ENCODE peak calls at places on chromosomes 4 and X, in nine cellular contexts. One of them, this sample, is unnamed.

GRCh38 chr4:30719363-30720020 is 677 bp upstream of the PCDH7 start:
- DNase-seq in sigmoid colon: peak; percentile 86
- DNase-seq in suprapubic skin: no peak
- DNase-seq in tibial nerve: no peak
- DNase-seq in IMR-90: peak; percentile 68
- DNase-seq in right lobe of liver: peak; percentile 30
- DNase-seq in gastrocnemius medialis: no peak
- DNase-seq in Peyer's patch: peak; percentile 60
- DNase-seq in stomach: peak; percentile 52
- DNase-seq in this sample: peak; percentile 69

GRCh38 chr4:122537388-122538135 is 81.0 kb upstream of the IL2 start:
- DNase-seq in sigmoid colon: no peak
- DNase-seq in gastrocnemius medialis: no peak
- DNase-seq in tibial nerve: no peak
- DNase-seq in right lobe of liver: no peak
- DNase-seq in stomach: no peak
- DNase-seq in Peyer's patch: no peak
- DNase-seq in IMR-90: no peak
- DNase-seq in suprapubic skin: no peak
- DNase-seq in this sample: no peak

GRCh38 chrX:32447640-32448039 is 763.7 kb downstream of the DMD start:
- DNase-seq in sigmoid colon: no peak
- DNase-seq in gastrocnemius medialis: no peak
- DNase-seq in tibial nerve: no peak
- DNase-seq in suprapubic skin: no peak
- DNase-seq in IMR-90: no peak
- DNase-seq in stomach: no peak
- DNase-seq in Peyer's patch: no peak
- DNase-seq in right lobe of liver: no peak
- DNase-seq in this sample: no peak

GRCh38 chr4:40564004-40564403 is 65.7 kb downstream of the RBM47 start:
- DNase-seq in sigmoid colon: no peak
- DNase-seq in Peyer's patch: no peak
- DNase-seq in gastrocnemius medialis: no peak
- DNase-seq in right lobe of liver: no peak
- DNase-seq in stomach: no peak
- DNase-seq in suprapubic skin: no peak
- DNase-seq in IMR-90: no peak
- DNase-seq in tibial nerve: no peak
- DNase-seq in this sample: no peak

GRCh38 chrX:17542123-17542522 is 167.1 kb downstream of the NHS start:
- DNase-seq in IMR-90: no peak
- DNase-seq in stomach: peak; percentile 52
- DNase-seq in tibial nerve: no peak
- DNase-seq in Peyer's patch: no peak
- DNase-seq in gastrocnemius medialis: peak; percentile 14
- DNase-seq in suprapubic skin: no peak
- DNase-seq in right lobe of liver: no peak
- DNase-seq in sigmoid colon: peak; percentile 70
- DNase-seq in this sample: peak; percentile 27

GRCh38 chr4:184453402-184454160 is 20.8 kb downstream of the IRF2 start:
- DNase-seq in suprapubic skin: no peak
- DNase-seq in right lobe of liver: no peak
- DNase-seq in Peyer's patch: no peak
- DNase-seq in stomach: peak; percentile 49
- DNase-seq in IMR-90: peak; percentile 95
- DNase-seq in tibial nerve: peak; percentile 19
- DNase-seq in gastrocnemius medialis: peak; percentile 40
- DNase-seq in sigmoid colon: no peak
- DNase-seq in this sample: peak; percentile 27

GRCh38 chrX:13283968-13284914 is 35.6 kb downstream of the ATXN3L start:
- DNase-seq in Peyer's patch: no peak
- DNase-seq in tibial nerve: no peak
- DNase-seq in gastrocnemius medialis: no peak
- DNase-seq in sigmoid colon: no peak
- DNase-seq in stomach: no peak
- DNase-seq in IMR-90: peak; percentile 78
- DNase-seq in right lobe of liver: no peak
- DNase-seq in suprapubic skin: no peak
- DNase-seq in this sample: no peak

GRCh38 chrX:17046478-17047097 is 100.1 kb downstream of the REPS2 start:
- DNase-seq in stomach: peak; percentile 73
- DNase-seq in sigmoid colon: peak; percentile 75
- DNase-seq in tibial nerve: peak; percentile 77
- DNase-seq in right lobe of liver: peak; percentile 38
- DNase-seq in gastrocnemius medialis: peak; percentile 37
- DNase-seq in IMR-90: peak; percentile 67
- DNase-seq in Peyer's patch: no peak
- DNase-seq in suprapubic skin: peak; percentile 66
- DNase-seq in this sample: peak; percentile 58

GRCh38 chr4:107630185-107630705 is 89.8 kb downstream of the PAPSS1 start:
- DNase-seq in Peyer's patch: no peak
- DNase-seq in stomach: no peak
- DNase-seq in tibial nerve: no peak
- DNase-seq in sigmoid colon: no peak
- DNase-seq in gastrocnemius medialis: no peak
- DNase-seq in right lobe of liver: no peak
- DNase-seq in suprapubic skin: no peak
- DNase-seq in IMR-90: no peak
- DNase-seq in this sample: no peak

DNA sequence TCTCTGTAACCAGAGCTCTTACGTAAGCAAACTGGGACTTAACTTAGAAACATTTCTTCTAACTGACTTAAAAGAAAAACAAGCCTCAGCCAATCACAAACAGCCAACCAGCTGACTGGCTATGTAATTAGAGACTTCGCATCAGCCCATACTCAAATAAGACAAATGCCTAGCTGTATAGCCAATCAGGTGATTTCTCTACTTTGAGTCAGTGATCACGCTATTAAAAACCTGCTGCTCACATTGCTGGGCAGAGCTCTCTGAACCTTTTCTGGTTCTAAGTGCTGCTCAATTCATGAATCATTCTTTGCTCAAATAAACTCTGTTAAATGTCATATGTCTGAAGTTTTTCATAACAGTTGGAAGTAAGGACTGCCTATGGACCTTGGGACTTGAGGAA is 9.9 kb upstream of the SMIM10L2A start:
- DNase-seq in tibial nerve: no peak
- DNase-seq in gastrocnemius medialis: no peak
- DNase-seq in Peyer's patch: no peak
- DNase-seq in IMR-90: peak; percentile 59
- DNase-seq in suprapubic skin: no peak
- DNase-seq in stomach: no peak
- DNase-seq in sigmoid colon: no peak
- DNase-seq in right lobe of liver: no peak
- DNase-seq in this sample: no peak
- H3K36me3 ChIP-seq in tibial nerve: no peaks in the 10 kb centered on the region
- H3K36me3 ChIP-seq in gastrocnemius medialis: no peaks in the 10 kb centered on the region
- H3K36me3 ChIP-seq in Peyer's patch: no peaks in the 10 kb centered on the region
- H3K36me3 ChIP-seq in IMR-90: no peaks in the 10 kb centered on the region
- H3K36me3 ChIP-seq in suprapubic skin: no peaks in the 10 kb centered on the region
- H3K36me3 ChIP-seq in stomach: no peaks in the 10 kb centered on the region
- H3K36me3 ChIP-seq in sigmoid colon: no peaks in the 10 kb centered on the region
- H3K36me3 ChIP-seq in right lobe of liver: no peaks in the 10 kb centered on the region
- H3K36me3 ChIP-seq in this sample: no peaks in the 10 kb centered on the region

GRCh38 chr4:48777739-48778138 is 2.3 kb downstream of the FRYL start:
- DNase-seq in right lobe of liver: no peak
- DNase-seq in stomach: no peak
- DNase-seq in sigmoid colon: no peak
- DNase-seq in IMR-90: no peak
- DNase-seq in tibial nerve: no peak
- DNase-seq in gastrocnemius medialis: no peak
- DNase-seq in suprapubic skin: no peak
- DNase-seq in Peyer's patch: no peak
- DNase-seq in this sample: no peak

GRCh38 chr4:48778431-48779094 is 1.5 kb downstream of the FRYL start:
- DNase-seq in Peyer's patch: no peak
- DNase-seq in sigmoid colon: no peak
- DNase-seq in tibial nerve: no peak
- DNase-seq in stomach: no peak
- DNase-seq in IMR-90: peak; percentile 57
- DNase-seq in right lobe of liver: no peak
- DNase-seq in gastrocnemius medialis: no peak
- DNase-seq in suprapubic skin: no peak
- DNase-seq in this sample: no peak

GRCh38 chr4:48779998-48780866 is at the start of gene FRYL:
- DNase-seq in Peyer's patch: peak; percentile 99
- DNase-seq in IMR-90: peak; percentile 99
- DNase-seq in gastrocnemius medialis: peak; percentile 100
- DNase-seq in sigmoid colon: peak; percentile 100
- DNase-seq in suprapubic skin: peak; percentile 100
- DNase-seq in stomach: peak; percentile 100
- DNase-seq in tibial nerve: peak; percentile 99
- DNase-seq in right lobe of liver: peak; percentile 100
- DNase-seq in this sample: peak; percentile 100

GRCh38 chr4:48780867-48781219 is 764 bp upstream of the FRYL start:
- DNase-seq in gastrocnemius medialis: peak; percentile 14
- DNase-seq in right lobe of liver: no peak
- DNase-seq in stomach: peak; percentile 59
- DNase-seq in IMR-90: peak; percentile 43
- DNase-seq in Peyer's patch: no peak
- DNase-seq in tibial nerve: peak; percentile 47
- DNase-seq in suprapubic skin: peak; percentile 76
- DNase-seq in sigmoid colon: peak; percentile 67
- DNase-seq in this sample: peak; percentile 43

GRCh38 chr4:48779095-48779997 is 733 bp downstream of the FRYL start:
- DNase-seq in sigmoid colon: peak; percentile 79
- DNase-seq in tibial nerve: peak; percentile 10
- DNase-seq in Peyer's patch: peak; percentile 82
- DNase-seq in right lobe of liver: peak; percentile 75
- DNase-seq in IMR-90: peak; percentile 54
- DNase-seq in suprapubic skin: peak; percentile 82
- DNase-seq in gastrocnemius medialis: peak; percentile 46
- DNase-seq in stomach: peak; percentile 71
- DNase-seq in this sample: peak; percentile 49
- TF ChIP-seq POLR2A in sigmoid colon: no peak
- TF ChIP-seq POLR2A in tibial nerve: no peak
- TF ChIP-seq POLR2A in Peyer's patch: peak; percentile 6
- TF ChIP-seq POLR2A in right lobe of liver: peak; percentile 15
- TF ChIP-seq POLR2A in IMR-90: peak; percentile 68
- TF ChIP-seq POLR2A in suprapubic skin: no peak
- TF ChIP-seq POLR2A in gastrocnemius medialis: no peak
- TF ChIP-seq POLR2A in stomach: no peak
- TF ChIP-seq POLR2A in this sample: no peak

DNA sequence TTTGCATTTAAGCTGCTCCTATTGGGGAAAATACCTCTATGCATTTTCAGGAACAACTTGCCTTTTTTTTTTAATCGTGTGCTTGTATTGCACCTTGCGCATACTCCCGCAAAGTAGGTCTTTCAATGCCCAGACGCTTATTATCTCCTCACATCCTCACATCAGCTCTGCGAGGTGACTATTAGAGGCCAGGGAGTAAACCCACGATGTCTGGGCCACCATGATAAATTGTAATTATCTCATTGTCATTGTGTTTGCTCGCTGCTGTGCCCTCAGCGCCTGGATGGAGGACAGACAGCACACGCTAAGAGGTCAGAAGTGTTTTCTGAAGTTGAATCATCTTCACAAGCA is 974 bp upstream of the RELL1 start:
- DNase-seq in stomach: no peak
- DNase-seq in gastrocnemius medialis: no peak
- DNase-seq in suprapubic skin: no peak
- DNase-seq in tibial nerve: no peak
- DNase-seq in sigmoid colon: no peak
- DNase-seq in IMR-90: no peak
- DNase-seq in Peyer's patch: no peak
- DNase-seq in right lobe of liver: no peak
- DNase-seq in this sample: no peak
- H3K27ac ChIP-seq in stomach: peak overlapping the region; percentile 86
- H3K27ac ChIP-seq in gastrocnemius medialis: peak overlapping the region; percentile 88
- H3K27ac ChIP-seq in suprapubic skin: peak overlapping the region; percentile 97
- H3K27ac ChIP-seq in tibial nerve: peak overlapping the region; percentile 89
- H3K27ac ChIP-seq in sigmoid colon: peak overlapping the region; percentile 86
- H3K27ac ChIP-seq in IMR-90: no peak overlapping the region
- H3K27ac ChIP-seq in Peyer's patch: peak overlapping the region; percentile 99
- H3K27ac ChIP-seq in right lobe of liver: no peak overlapping the region
- H3K27ac ChIP-seq in this sample: peak overlapping the region; percentile 55

GRCh38 chrX:70464051-70464450 is 19.4 kb downstream of the DLG3 start:
- DNase-seq in gastrocnemius medialis: no peak
- DNase-seq in stomach: no peak
- DNase-seq in Peyer's patch: no peak
- DNase-seq in right lobe of liver: no peak
- DNase-seq in tibial nerve: no peak
- DNase-seq in suprapubic skin: no peak
- DNase-seq in sigmoid colon: no peak
- DNase-seq in IMR-90: no peak
- DNase-seq in this sample: no peak
- H3K36me3 ChIP-seq in gastrocnemius medialis: no peaks in the 10 kb centered on the region
- H3K36me3 ChIP-seq in stomach: no peaks in the 10 kb centered on the region
- H3K36me3 ChIP-seq in Peyer's patch: no peaks in the 10 kb centered on the region
- H3K36me3 ChIP-seq in right lobe of liver: no peaks in the 10 kb centered on the region
- H3K36me3 ChIP-seq in tibial nerve: no peaks in the 10 kb centered on the region
- H3K36me3 ChIP-seq in suprapubic skin: no peaks in the 10 kb centered on the region
- H3K36me3 ChIP-seq in sigmoid colon: no peaks in the 10 kb centered on the region
- H3K36me3 ChIP-seq in IMR-90: peaks cover 2% of the 10 kb centered on the region
- H3K36me3 ChIP-seq in this sample: no peaks in the 10 kb centered on the region

GRCh38 chr4:1713003-1713397 is 881 bp upstream of the SLBP start:
- DNase-seq in Peyer's patch: no peak
- DNase-seq in IMR-90: no peak
- DNase-seq in gastrocnemius medialis: no peak
- DNase-seq in suprapubic skin: no peak
- DNase-seq in stomach: no peak
- DNase-seq in sigmoid colon: no peak
- DNase-seq in tibial nerve: no peak
- DNase-seq in right lobe of liver: no peak
- DNase-seq in this sample: no peak
- TF ChIP-seq POLR2A in Peyer's patch: no peak
- TF ChIP-seq POLR2A in IMR-90: no peak
- TF ChIP-seq POLR2A in gastrocnemius medialis: no peak
- TF ChIP-seq POLR2A in suprapubic skin: no peak
- TF ChIP-seq POLR2A in stomach: no peak
- TF ChIP-seq POLR2A in sigmoid colon: no peak
- TF ChIP-seq POLR2A in tibial nerve: no peak
- TF ChIP-seq POLR2A in right lobe of liver: no peak
- TF ChIP-seq POLR2A in this sample: no peak

GRCh38 chrX:126815816-126816215 is 3.7 kb upstream of the PRR32 start:
- DNase-seq in right lobe of liver: no peak
- DNase-seq in stomach: no peak
- DNase-seq in IMR-90: no peak
- DNase-seq in gastrocnemius medialis: no peak
- DNase-seq in sigmoid colon: no peak
- DNase-seq in Peyer's patch: no peak
- DNase-seq in suprapubic skin: no peak
- DNase-seq in tibial nerve: no peak
- DNase-seq in this sample: no peak
- H3K27ac ChIP-seq in right lobe of liver: no peak overlapping the region
- H3K27ac ChIP-seq in stomach: no peak overlapping the region
- H3K27ac ChIP-seq in IMR-90: no peak overlapping the region
- H3K27ac ChIP-seq in gastrocnemius medialis: no peak overlapping the region
- H3K27ac ChIP-seq in sigmoid colon: no peak overlapping the region
- H3K27ac ChIP-seq in Peyer's patch: no peak overlapping the region
- H3K27ac ChIP-seq in suprapubic skin: no peak overlapping the region
- H3K27ac ChIP-seq in tibial nerve: no peak overlapping the region
- H3K27ac ChIP-seq in this sample: no peak overlapping the region

GRCh38 chrX:153869473-153870287 is 16.3 kb downstream of the L1CAM start:
- DNase-seq in suprapubic skin: no peak
- DNase-seq in right lobe of liver: no peak
- DNase-seq in IMR-90: no peak
- DNase-seq in gastrocnemius medialis: no peak
- DNase-seq in Peyer's patch: no peak
- DNase-seq in sigmoid colon: no peak
- DNase-seq in tibial nerve: no peak
- DNase-seq in stomach: no peak
- DNase-seq in this sample: no peak
- H3K36me3 ChIP-seq in suprapubic skin: no peaks in the 10 kb centered on the region
- H3K36me3 ChIP-seq in right lobe of liver: no peaks in the 10 kb centered on the region
- H3K36me3 ChIP-seq in IMR-90: no peaks in the 10 kb centered on the region
- H3K36me3 ChIP-seq in gastrocnemius medialis: no peaks in the 10 kb centered on the region
- H3K36me3 ChIP-seq in Peyer's patch: no peaks in the 10 kb centered on the region
- H3K36me3 ChIP-seq in sigmoid colon: no peaks in the 10 kb centered on the region
- H3K36me3 ChIP-seq in tibial nerve: no peaks in the 10 kb centered on the region
- H3K36me3 ChIP-seq in stomach: no peaks in the 10 kb centered on the region
- H3K36me3 ChIP-seq in this sample: no peaks in the 10 kb centered on the region

This sample was measured in prostate gland.